ENCODE peak calls at places on chromosomes 7 and 10, in eight cellular contexts. L is effector memory CD4-positive, alpha-beta T cell; O is PC-3; V is neuronal stem cell; S is left ventricle myocardium inferior; W is A549; P is aorta; G is endodermal cell. R is an unnamed sample.

GRCh38 chr10:1626835-1627234 is 110.5 kb downstream of the ADARB2 start:
- DNase-seq in L (no peak), O (no peak), V (no peak), S (no peak), W (no peak), P (no peak), G (peak), R (no peak)

GRCh38 chr10:87550741-87551140 is 46.0 kb downstream of the MINPP1 start:
- DNase-seq in L (no peak), O (no peak), V (no peak), S (no peak), W (no peak), P (no peak), G (no peak), R (no peak)

GRCh38 chr7:45601094-45601493 is 26.9 kb downstream of the ADCY1 start:
- DNase-seq in L (no peak), O (no peak), V (no peak), S (no peak), W (no peak), P (no peak), G (peak), R (no peak)

GRCh38 chr10:119420950-119421875 is 121.3 kb downstream of the RGS10 start:
- DNase-seq in L (no peak), O (no peak), V (no peak), S (no peak), W (no peak), P (no peak), G (no peak), R (no peak)

GRCh38 chr10:22655312-22655973 is 58.9 kb downstream of the PIP4K2A start:
- DNase-seq in L (no peak), O (peak), V (no peak), S (no peak), W (peak), P (no peak), G (no peak), R (no peak)

GRCh38 chr10:79502561-79503309 is 9.6 kb upstream of the EIF5AL1 start:
- DNase-seq in L (no peak), O (peak), V (no peak), S (no peak), W (no peak), P (no peak), G (peak), R (no peak)

GRCh38 chr7:64494912-64495461 is 67.9 kb downstream of the ZNF680 start:
- DNase-seq in L (no peak), O (no peak), V (no peak), S (no peak), W (no peak), P (no peak), G (no peak), R (no peak)

GRCh38 chr10:68010426-68010825 is 64.7 kb downstream of the HERC4 start:
- DNase-seq in L (no peak), O (no peak), V (no peak), S (no peak), W (no peak), P (no peak), G (no peak), R (no peak)

GRCh38 chr10:52459097-52459496 is 145.0 kb downstream of the DKK1 start:
- DNase-seq in L (no peak), O (peak), V (no peak), S (no peak), W (no peak), P (no peak), G (no peak), R (no peak)

GRCh38 chr7:71612892-71613291 is 480.9 kb downstream of the GALNT17 start:
- DNase-seq in L (no peak), O (no peak), V (no peak), S (peak), W (no peak), P (no peak), G (no peak), R (peak)

GRCh38 chr10:77699080-77699645 is 61.6 kb upstream of the KCNMA1 start:
- DNase-seq in L (no peak), O (no peak), V (no peak), S (no peak), W (no peak), P (no peak), G (no peak), R (no peak)

GRCh38 chr10:101939273-101939635 is 95.7 kb upstream of the KCNIP2 start:
- DNase-seq in L (no peak), O (peak), V (no peak), S (no peak), W (peak), P (no peak), G (no peak), R (no peak)

GRCh38 chr10:128064615-128065580 is 61.3 kb downstream of the MKI67 start:
- DNase-seq in L (peak), O (no peak), V (no peak), S (peak), W (no peak), P (peak), G (no peak), R (peak)

GRCh38 chr7:151730591-151730990 is 146.3 kb downstream of the PRKAG2 start:
- DNase-seq in L (no peak), O (no peak), V (no peak), S (no peak), W (no peak), P (no peak), G (no peak), R (no peak)
- H3K27ac ChIP-seq in L (no peak), O (no peak), V (no peak), S (peak), W (no peak), P (no peak), G (no peak), R (no peak)

GRCh38 chr7:136912339-136912738 is 43.9 kb downstream of the CHRM2 start:
- DNase-seq in L (no peak), O (no peak), V (no peak), S (no peak), W (no peak), P (no peak), G (no peak), R (no peak)

GRCh38 chr7:136919820-136920219 is 51.4 kb downstream of the CHRM2 start:
- DNase-seq in L (no peak), O (no peak), V (no peak), S (no peak), W (no peak), P (no peak), G (no peak), R (no peak)

GRCh38 chr7:136911362-136911761 is 42.9 kb downstream of the CHRM2 start:
- DNase-seq in L (no peak), O (peak), V (no peak), S (no peak), W (no peak), P (no peak), G (peak), R (no peak)

DNA sequence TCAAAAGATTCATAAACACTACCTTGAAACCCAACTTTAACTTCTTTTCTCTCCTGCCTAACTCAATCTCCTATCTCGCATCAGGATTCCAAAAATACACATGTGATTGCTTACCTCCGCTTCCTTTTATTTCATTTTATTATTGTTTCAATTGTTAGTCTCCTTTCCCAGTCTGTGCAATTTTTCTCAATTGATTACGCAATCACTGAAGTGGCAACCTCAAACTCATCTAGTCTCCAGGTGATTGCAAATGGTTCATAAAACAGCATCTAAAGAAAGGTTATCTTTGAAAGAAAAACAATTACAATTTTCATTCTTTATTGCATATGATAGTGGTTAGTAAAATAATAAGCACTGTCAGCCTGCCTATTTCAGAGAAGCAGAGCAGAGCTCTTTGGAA is 45.6 kb downstream of the CHRM2 start:
- DNase-seq in L (no peak), O (no peak), V (no peak), S (no peak), W (no peak), P (no peak), G (no peak), R (no peak)
- H3K27ac ChIP-seq in L (no peak), O (no peak), V (no peak), S (no peak), W (no peak), P (no peak), G (no peak), R (no peak)

GRCh38 chr7:154649434-154649833 is 353.5 kb downstream of the PAXIP1 start:
- DNase-seq in L (no peak), O (no peak), V (no peak), S (no peak), W (no peak), P (no peak), G (no peak), R (no peak)

GRCh38 chr7:154650275-154650674 is 352.6 kb downstream of the PAXIP1 start:
- DNase-seq in L (no peak), O (no peak), V (no peak), S (no peak), W (no peak), P (no peak), G (no peak), R (no peak)

GRCh38 chr7:154646126-154647013 is 356.6 kb downstream of the PAXIP1 start:
- DNase-seq in L (no peak), O (no peak), V (no peak), S (no peak), W (no peak), P (no peak), G (no peak), R (no peak)

GRCh38 chr7:154649015-154649414 is 353.9 kb downstream of the PAXIP1 start:
- DNase-seq in L (no peak), O (no peak), V (no peak), S (no peak), W (no peak), P (no peak), G (no peak), R (no peak)

DNA sequence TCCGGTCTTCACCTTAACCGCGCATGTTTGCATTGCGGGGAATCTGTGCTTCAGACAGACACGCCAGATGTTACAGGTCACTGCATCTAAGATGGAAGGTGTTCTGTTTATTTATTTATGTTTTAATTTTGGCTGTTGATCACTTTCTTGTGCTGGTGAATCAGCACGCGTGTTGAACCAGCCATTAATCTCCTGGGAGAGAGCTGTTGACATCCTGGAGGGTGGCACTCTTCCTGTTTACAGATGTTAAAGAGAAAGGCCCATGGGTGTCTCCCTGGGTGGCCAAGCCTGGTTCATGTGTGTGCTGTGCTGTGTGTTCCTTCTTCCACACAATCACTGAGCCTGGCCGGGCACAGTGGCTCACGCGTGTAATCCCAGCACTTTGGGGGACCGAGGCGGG is 355.3 kb downstream of the PAXIP1 start:
- DNase-seq in L (no peak), O (no peak), V (no peak), S (no peak), W (no peak), P (no peak), G (no peak), R (no peak)
- H3K27ac ChIP-seq in L (no peak), O (no peak), V (no peak), S (no peak), W (no peak), P (no peak), G (no peak), R (no peak)

GRCh38 chr10:133218891-133219290 is 11.1 kb upstream of the UTF1 start:
- DNase-seq in L (no peak), O (no peak), V (no peak), S (no peak), W (no peak), P (no peak), G (no peak), R (no peak)
- H3K27ac ChIP-seq in L (no peak), O (no peak), V (no peak), S (no peak), W (no peak), P (no peak), G (no peak), R (no peak)

DNA sequence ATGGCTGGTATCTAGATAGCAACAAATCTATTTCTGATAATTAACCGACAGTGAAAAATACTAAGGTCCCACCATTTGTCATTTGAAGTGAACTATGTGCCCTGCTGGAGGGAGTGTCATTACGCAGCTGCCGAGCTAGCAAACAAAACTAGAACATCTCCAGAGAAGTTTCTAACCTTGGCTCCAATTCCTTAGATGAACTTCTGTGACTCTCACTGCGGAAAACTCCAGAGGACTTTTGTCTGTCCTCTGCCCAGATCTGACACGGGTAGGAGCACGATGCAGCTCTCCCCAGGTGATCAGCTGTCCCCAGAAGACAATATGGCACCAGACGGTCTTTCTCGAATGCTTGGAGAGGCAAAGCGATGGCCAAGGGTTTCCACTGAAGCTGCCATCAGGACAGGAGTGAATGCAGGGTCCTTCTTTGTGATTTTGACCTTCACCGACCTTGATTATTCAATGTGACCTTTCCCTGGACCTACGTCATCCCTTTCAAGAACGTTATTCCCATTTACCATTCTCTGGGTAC is 116.8 kb upstream of the C7orf33 start:
- DNase-seq in L (no peak), O (no peak), V (peak), S (no peak), W (no peak), P (no peak), G (peak), R (no peak)
- H3K27ac ChIP-seq in L (no peak), O (no peak), V (no peak), S (no peak), W (no peak), P (no peak), G (peak), R (no peak)

DNA sequence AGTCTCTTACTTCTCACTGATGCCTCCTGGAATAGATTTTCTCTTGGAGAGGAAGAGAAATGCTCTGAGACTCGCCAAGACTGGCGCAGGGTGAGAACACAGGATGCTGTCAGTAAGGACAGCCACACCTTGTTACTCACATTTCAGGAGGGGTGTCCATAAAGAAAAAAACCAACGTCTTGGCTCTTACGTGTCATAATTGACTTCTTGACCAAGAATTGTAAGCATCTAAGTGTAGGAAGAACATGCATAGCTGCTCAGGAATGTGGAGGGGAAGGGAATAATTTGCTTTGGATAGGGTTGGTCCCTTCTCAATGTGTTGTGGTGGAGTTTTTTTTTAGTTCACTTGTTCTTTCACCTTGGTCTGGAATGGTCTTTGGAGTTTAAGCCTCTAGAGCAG is 43.8 kb upstream of the ZNF438 start:
- DNase-seq in L (no peak), O (peak), V (no peak), S (no peak), W (no peak), P (no peak), G (no peak), R (no peak)
- H3K27ac ChIP-seq in L (no peak), O (peak), V (no peak), S (peak), W (no peak), P (peak), G (no peak), R (no peak)

DNA sequence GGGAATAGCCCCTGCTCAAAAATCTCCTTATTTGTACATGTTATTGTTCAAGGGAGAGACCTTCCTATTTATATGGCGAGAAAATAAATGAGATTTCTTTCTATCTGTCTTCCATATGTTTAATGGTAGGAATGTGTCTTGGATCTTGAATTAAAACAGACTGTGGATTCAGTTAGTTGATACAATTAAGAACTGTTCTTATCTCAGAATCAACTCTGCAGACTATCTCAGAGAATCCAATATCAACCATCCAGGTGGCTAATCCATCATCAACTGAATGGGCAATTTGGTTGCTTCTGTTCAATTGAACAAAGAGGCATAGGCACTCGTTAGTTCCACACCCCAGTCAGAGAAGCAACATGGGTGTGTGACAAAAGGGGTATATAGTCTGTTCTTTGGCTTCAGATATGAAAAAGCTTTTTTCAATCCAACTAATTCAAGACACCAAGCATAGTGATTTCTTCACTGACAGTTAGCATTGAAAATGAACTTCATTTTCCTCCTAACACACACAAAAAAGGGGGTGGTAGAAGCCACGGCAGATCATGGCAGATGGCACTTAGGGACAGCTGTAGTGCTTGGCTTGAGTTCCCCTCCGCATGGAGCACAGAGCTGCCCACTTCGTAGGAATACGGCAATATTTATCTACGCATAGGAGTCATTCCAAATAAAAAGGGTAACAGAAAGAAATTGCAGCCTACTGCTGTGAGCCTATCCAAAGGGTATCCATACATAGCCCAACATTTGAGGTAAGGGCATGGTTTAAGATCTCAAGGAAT is 135.9 kb downstream of the KIAA1217 start:
- DNase-seq in L (no peak), O (no peak), V (no peak), S (no peak), W (no peak), P (no peak), G (no peak), R (no peak)
- H3K27ac ChIP-seq in L (no peak), O (peak), V (no peak), S (peak), W (no peak), P (peak), G (no peak), R (peak)

GRCh38 chr10:62062028-62062427 is 160.5 kb downstream of the ARID5B start:
- DNase-seq in L (no peak), O (no peak), V (no peak), S (no peak), W (no peak), P (no peak), G (no peak), R (no peak)
- H3K27ac ChIP-seq in L (peak), O (no peak), V (no peak), S (peak), W (no peak), P (no peak), G (no peak), R (peak)

R was measured in heart left ventricle.